ENCODE peak calls at places on chromosomes 11 and 22, in ten cellular contexts. G is fibroblast of lung; J is smooth muscle cell of the brain vasculature; N is mucosa of descending colon; R is CD4-positive, alpha-beta T cell; I is non-pigmented ciliary epithelial cell; A is stimulated activated CD8-positive, alpha-beta memory T cell treated with anti-CD3 and anti-CD28 coated beads, Interleukin-2, amount 100 ng/mL, for 48 hours; P is germinal center; S is tibial nerve; T is neural crest cell. X is an unnamed sample.

GRCh38 chr11:126477526-126478275 is 122.2 kb downstream of the ST3GAL4 start:
- DNase-seq in G (no peak), J (no peak), N (no peak), R (no peak), I (no peak), A (no peak), P (no peak), S (no peak), T (no peak), X (no peak)

GRCh38 chr11:2662430-2663299 is 37.1 kb downstream of the KCNQ1OT1 start:
- DNase-seq in G (no peak), J (no peak), N (no peak), R (no peak), I (no peak), A (no peak), P (no peak), S (no peak), T (no peak), X (peak)

GRCh38 chr22:37196539-37197450 is 8.7 kb upstream of the C1QTNF6 start:
- DNase-seq in G (peak), J (no peak), N (peak), R (no peak), I (no peak), A (no peak), P (no peak), S (peak), T (no peak), X (peak)

GRCh38 chr11:110587972-110588371 is 124.3 kb downstream of the ARHGAP20 start:
- DNase-seq in G (no peak), J (peak), N (no peak), R (no peak), I (no peak), A (no peak), P (no peak), S (no peak), T (no peak), X (no peak)

GRCh38 chr22:30948930-30949342 is 19.6 kb downstream of the MORC2 start:
- DNase-seq in G (peak), J (no peak), N (no peak), R (no peak), I (no peak), A (no peak), P (no peak), S (no peak), T (no peak), X (no peak)

GRCh38 chr22:34847072-34847471 is 218.9 kb upstream of the ISX start:
- DNase-seq in G (peak), J (no peak), N (no peak), R (no peak), I (no peak), A (no peak), P (no peak), S (no peak), T (no peak), X (no peak)

GRCh38 chr22:25172153-25172552 is 27.5 kb upstream of the CRYBB3 start:
- DNase-seq in G (no peak), J (no peak), N (peak), R (peak), I (no peak), A (peak), P (no peak), S (no peak), T (no peak), X (no peak)

GRCh38 chr22:34414467-34415440 is 494.5 kb upstream of the LARGE1 start:
- DNase-seq in G (peak), J (no peak), N (peak), R (no peak), I (no peak), A (peak), P (no peak), S (no peak), T (peak), X (no peak)